ENCODE peak calls at places on chromosomes 2 and 18, in five cellular contexts. C is endodermal cell; E is dorsolateral prefrontal cortex; K is CD8-positive, alpha-beta T cell; X is GM12864. A is an unnamed sample.

GRCh38 chr2:43049836-43050796 is 176.3 kb downstream of the ZFP36L2 start:
- DNase-seq in E (no peak), K (no peak), C (no peak), X (no peak), A (no peak)

GRCh38 chr2:186590538-186591441 is 934 bp downstream of the ITGAV start:
- DNase-seq in E (no peak), X (no peak), C (peak), K (peak), A (peak)

GRCh38 chr2:230346921-230347533 is 20.0 kb downstream of the SP140L start:
- DNase-seq in E (no peak), C (no peak), K (no peak), X (no peak), A (no peak)

GRCh38 chr18:63994783-63995399 is 25.0 kb downstream of the SERPINB8 start:
- DNase-seq in C (peak), X (no peak), K (peak), E (peak), A (peak)

GRCh38 chr2:218028189-218028495 is 25.3 kb upstream of the TNS1 start:
- DNase-seq in C (no peak), X (no peak), E (no peak), K (no peak), A (no peak)

GRCh38 chr2:111042772-111043771 is 77.6 kb upstream of the BCL2L11 start:
- DNase-seq in K (no peak), E (no peak), X (no peak), C (peak), A (no peak)

GRCh38 chr2:129748250-129748649 is 231.2 kb upstream of the RAB6C start:
- DNase-seq in C (no peak), E (no peak), X (no peak), K (no peak), A (no peak)

GRCh38 chr2:1493361-1494126 is 80.3 kb downstream of the TPO start:
- DNase-seq in E (no peak), K (no peak), C (no peak), X (no peak), A (no peak)

GRCh38 chr2:178008636-178009289 is 63.8 kb downstream of the PDE11A start:
- DNase-seq in X (no peak), C (no peak), K (no peak), E (peak), A (no peak)

GRCh38 chr2:26631401-26631800 is 9.8 kb downstream of the CIB4 start:
- DNase-seq in E (no peak), X (no peak), K (no peak), C (no peak), A (no peak)

GRCh38 chr2:45888167-45888566 is 236.7 kb downstream of the PRKCE start:
- DNase-seq in K (no peak), C (no peak), E (no peak), X (no peak), A (no peak)

GRCh38 chr18:37617623-37618022 is 52.0 kb upstream of the CELF4 start:
- DNase-seq in C (peak), X (no peak), E (no peak), K (no peak), A (no peak)

GRCh38 chr18:31671951-31672350 is 12.4 kb downstream of the B4GALT6 start:
- DNase-seq in K (no peak), X (no peak), E (no peak), C (no peak), A (no peak)

GRCh38 chr2:43273477-43273876 is 47.1 kb upstream of the ZFP36L2 start:
- DNase-seq in C (no peak), X (no peak), E (no peak), K (no peak), A (no peak)

GRCh38 chr2:79512442-79513401 is at the start of gene CTNNA2:
- DNase-seq in K (no peak), E (peak), X (no peak), C (peak), A (peak)

GRCh38 chr2:55371387-55371786 is 48.3 kb downstream of the CCDC88A start:
- DNase-seq in X (no peak), K (no peak), C (no peak), E (no peak), A (no peak)

GRCh38 chr2:204972606-204973336 is 427.5 kb downstream of the PARD3B start:
- DNase-seq in X (no peak), K (no peak), C (peak), E (no peak), A (no peak)

GRCh38 chr2:177900091-177900490 is 172.5 kb downstream of the PDE11A start:
- DNase-seq in C (no peak), X (no peak), K (no peak), E (no peak), A (no peak)

GRCh38 chr2:56127773-56128170 is 56.0 kb upstream of the CCDC85A start:
- DNase-seq in C (no peak), E (no peak), X (no peak), K (no peak), A (no peak)

GRCh38 chr2:223001831-223002230 is 50.2 kb upstream of the KCNE4 start:
- DNase-seq in E (no peak), X (no peak), K (no peak), C (no peak), A (no peak)

GRCh38 chr2:11785611-11785940 is 39.1 kb downstream of the LPIN1 start:
- DNase-seq in E (no peak), C (no peak), X (no peak), K (no peak), A (no peak)

GRCh38 chr18:74916773-74917393 is 292.1 kb downstream of the PTGR3 start:
- DNase-seq in E (no peak), X (no peak), C (no peak), K (no peak), A (no peak)

GRCh38 chr2:220779918-220780317 is 792.2 kb downstream of the EPHA4 start:
- DNase-seq in E (no peak), C (no peak), K (no peak), X (no peak), A (no peak)

GRCh38 chr2:210263841-210264240 is 38.6 kb upstream of the ACADL start:
- DNase-seq in K (no peak), C (no peak), X (no peak), E (no peak), A (no peak)

GRCh38 chr2:105570757-105571156 is 171.9 kb upstream of the FHL2 start:
- DNase-seq in C (no peak), X (no peak), E (no peak), K (no peak), A (no peak)

GRCh38 chr18:58754544-58755068 is 83.3 kb downstream of the MALT1 start:
- DNase-seq in E (no peak), C (no peak), K (no peak), X (no peak), A (no peak)

GRCh38 chr2:96963316-96963715 is 23.1 kb downstream of the FAM178B start:
- DNase-seq in E (no peak), C (no peak), K (no peak), X (no peak), A (no peak)

GRCh38 chr2:124035001-124035400 is 9.9 kb downstream of the CNTNAP5 start:
- DNase-seq in C (no peak), E (no peak), X (no peak), K (no peak), A (no peak)

GRCh38 chr2:70785137-70785911 is 5.1 kb downstream of the FIGLA start:
- DNase-seq in X (no peak), E (peak), K (peak), C (peak), A (no peak)

GRCh38 chr2:164840930-164841718 is 499 bp downstream of the COBLL1 start:
- DNase-seq in K (no peak), C (peak), X (no peak), E (peak), A (peak)

GRCh38 chr2:196334710-196335109 is 163.3 kb upstream of the STK17B start:
- DNase-seq in C (no peak), K (no peak), E (no peak), X (no peak), A (no peak)

GRCh38 chr2:25377822-25378421 is 36.2 kb upstream of the DNMT3A start:
- DNase-seq in E (no peak), K (no peak), X (no peak), C (peak), A (peak)

GRCh38 chr2:62150597-62151305 is 45.2 kb upstream of the B3GNT2 start:
- DNase-seq in E (no peak), X (no peak), C (no peak), K (no peak), A (no peak)

GRCh38 chr2:40193670-40194026 is 258.2 kb downstream of the SLC8A1 start:
- DNase-seq in K (no peak), C (no peak), E (no peak), X (no peak), A (no peak)

GRCh38 chr2:234969329-234970157 is 17.7 kb downstream of the SH3BP4 start:
- DNase-seq in E (no peak), X (no peak), C (no peak), K (no peak), A (no peak)
- H3K4me3 ChIP-seq in E (no peak), X (no peak), C (no peak), K (no peak), A (no peak)

GRCh38 chr2:152506843-152507242 is 171.9 kb downstream of the FMNL2 start:
- DNase-seq in X (peak), E (no peak), C (no peak), K (no peak), A (no peak)

GRCh38 chr2:152504618-152505017 is 169.6 kb downstream of the FMNL2 start:
- DNase-seq in K (no peak), C (no peak), X (no peak), E (no peak), A (no peak)

GRCh38 chr2:152507941-152508340 is 173.0 kb downstream of the FMNL2 start:
- DNase-seq in X (no peak), K (no peak), E (no peak), C (no peak), A (no peak)

GRCh38 chr2:152508446-152508845 is 173.5 kb downstream of the FMNL2 start:
- DNase-seq in K (no peak), X (no peak), C (no peak), E (no peak), A (no peak)

DNA sequence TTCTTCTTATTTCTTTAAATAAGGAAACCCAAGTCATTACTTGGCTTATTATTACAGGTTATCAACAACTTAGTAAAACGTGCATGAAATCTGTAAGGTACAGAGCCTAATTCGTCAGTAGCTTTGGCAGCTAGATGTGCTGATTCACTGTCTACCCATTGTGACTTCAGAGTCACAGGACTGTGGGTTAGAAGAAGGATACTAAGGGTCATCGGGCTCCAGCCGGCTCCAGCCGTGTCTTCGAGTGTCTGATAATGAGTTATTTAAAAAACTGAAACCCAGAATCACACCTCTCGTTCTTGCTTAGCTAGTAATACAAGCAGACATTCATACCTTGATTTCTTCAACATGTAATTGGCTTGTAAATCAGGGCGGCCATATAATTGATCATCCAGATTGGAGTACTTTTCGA is 170.5 kb downstream of the FMNL2 start:
- DNase-seq in X (no peak), C (no peak), K (no peak), E (peak), A (no peak)
- H3K4me3 ChIP-seq in X (no peak), C (no peak), K (no peak), E (peak), A (no peak)

GRCh38 chr2:135144343-135144742 is 92.3 kb downstream of the RAB3GAP1 start:
- DNase-seq in X (no peak), K (no peak), C (no peak), E (no peak), A (no peak)
- H3K4me3 ChIP-seq in X (no peak), K (no peak), C (no peak), E (no peak), A (no peak)

DNA sequence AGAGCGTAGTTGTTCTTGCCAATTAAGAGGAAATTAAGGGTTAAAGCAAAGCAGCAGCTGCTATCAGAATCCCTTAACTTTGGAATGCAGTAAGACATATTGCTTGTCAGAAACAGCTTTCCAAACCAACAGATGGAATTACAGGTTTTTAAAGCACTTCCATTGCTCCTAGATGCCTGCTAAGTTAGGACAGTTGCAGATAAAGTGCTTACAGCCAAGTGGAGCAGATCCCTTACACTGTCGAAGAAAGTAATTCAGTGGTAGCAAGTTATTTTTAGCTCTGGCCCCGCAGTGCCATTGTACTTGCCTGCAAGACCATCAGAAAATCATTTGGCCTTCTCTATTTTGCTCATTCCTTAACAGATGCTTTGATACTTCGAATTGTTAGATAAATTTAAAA is 5.4 kb downstream of the PDK1 start:
- DNase-seq in X (no peak), C (no peak), E (no peak), K (no peak), A (no peak)
- H3K4me3 ChIP-seq in X (no peak), C (no peak), E (no peak), K (no peak), A (no peak)

A was measured in pancreas.